ENCODE peak calls at places on chromosomes 12 and 14, in five cellular contexts. F, Z, T, J and D are unnamed samples.

GRCh38 chr12:11856971-11857370 is 207.5 kb downstream of the ETV6 start:
- DNase-seq in F (no peak), Z (no peak), T (no peak), J (no peak), D (no peak)

GRCh38 chr12:70553391-70553859 is 83.8 kb downstream of the PTPRB start:
- DNase-seq in F (no peak), Z (no peak), T (no peak), J (no peak), D (no peak)

GRCh38 chr14:54647378-54647777 is 80.5 kb downstream of the SAMD4A start:
- DNase-seq in F (no peak), Z (no peak), T (peak; percentile 39), J (no peak), D (no peak)

GRCh38 chr14:57378661-57379060 is 11.7 kb upstream of the NAA30 start:
- DNase-seq in F (peak; percentile 9), Z (no peak), T (no peak), J (no peak), D (no peak)

GRCh38 chr14:79274641-79275366 is 936.5 kb downstream of the DIO2 start:
- DNase-seq in F (no peak), Z (no peak), T (no peak), J (no peak), D (no peak)

GRCh38 chr12:52312086-52312485 is 9.1 kb downstream of the KRT83 start:
- DNase-seq in F (no peak), Z (no peak), T (no peak), J (no peak), D (no peak)

GRCh38 chr12:5965950-5966383 is 20.9 kb upstream of the ANO2 start:
- DNase-seq in F (peak; percentile 63), Z (peak; percentile 43), T (peak; percentile 28), J (no peak), D (peak; percentile 85)

GRCh38 chr14:77043177-77043983 is 14.9 kb upstream of the IRF2BPL start:
- DNase-seq in F (peak; percentile 49), Z (peak; percentile 54), T (peak; percentile 89), J (peak; percentile 60), D (no peak)

GRCh38 chr14:76577090-76577489 is 184.2 kb upstream of the VASH1 start:
- DNase-seq in F (no peak), Z (no peak), T (no peak), J (no peak), D (no peak)

GRCh38 chr14:78070344-78070743 is 99.8 kb upstream of the NRXN3 start:
- DNase-seq in F (no peak), Z (no peak), T (no peak), J (no peak), D (no peak)

GRCh38 chr14:63174760-63175191 is 29.5 kb upstream of the RHOJ start:
- DNase-seq in F (peak; percentile 34), Z (peak; percentile 5), T (peak; percentile 45), J (no peak), D (peak; percentile 78)

GRCh38 chr12:389138-390096 is at the start of gene KDM5A:
- DNase-seq in F (peak; percentile 97), Z (peak; percentile 89), T (peak; percentile 86), J (peak; percentile 73), D (peak; percentile 97)

GRCh38 chr14:62409909-62410308 is 635.3 kb downstream of the KCNH5 start:
- DNase-seq in F (no peak), Z (no peak), T (no peak), J (no peak), D (no peak)

GRCh38 chr12:93223440-93224426 is 154.0 kb upstream of the NUDT4 start:
- DNase-seq in F (no peak), Z (no peak), T (no peak), J (no peak), D (no peak)

GRCh38 chr14:73491256-73491976 is 683 bp downstream of the RIOX1 start:
- DNase-seq in F (peak; percentile 67), Z (peak; percentile 68), T (peak; percentile 54), J (no peak), D (peak; percentile 68)

GRCh38 chr12:14769837-14770494 is 33.3 kb downstream of the WBP11 start:
- DNase-seq in F (peak; percentile 92), Z (no peak), T (peak; percentile 83), J (peak; percentile 84), D (peak; percentile 92)

GRCh38 chr14:27686137-27686536 is 1080.5 kb upstream of the FOXG1 start:
- DNase-seq in F (no peak), Z (no peak), T (no peak), J (no peak), D (no peak)

GRCh38 chr12:53518381-53518780 is 11.1 kb upstream of the NPFF start:
- DNase-seq in F (no peak), Z (no peak), T (no peak), J (no peak), D (no peak)

GRCh38 chr14:26811756-26812305 is 214.0 kb upstream of the NOVA1 start:
- DNase-seq in F (peak; percentile 18), Z (no peak), T (no peak), J (no peak), D (no peak)

GRCh38 chr12:75852143-75852542 is 179.4 kb downstream of the PHLDA1 start:
- DNase-seq in F (no peak), Z (no peak), T (no peak), J (no peak), D (no peak)

GRCh38 chr12:50314629-50315312 is 31.5 kb upstream of the LIMA1 start:
- DNase-seq in F (peak; percentile 61), Z (peak; percentile 57), T (peak; percentile 46), J (no peak), D (peak; percentile 80)

GRCh38 chr14:105385322-105385637 is 13.1 kb upstream of the TEX22 start:
- DNase-seq in F (no peak), Z (no peak), T (no peak), J (no peak), D (no peak)

DNA sequence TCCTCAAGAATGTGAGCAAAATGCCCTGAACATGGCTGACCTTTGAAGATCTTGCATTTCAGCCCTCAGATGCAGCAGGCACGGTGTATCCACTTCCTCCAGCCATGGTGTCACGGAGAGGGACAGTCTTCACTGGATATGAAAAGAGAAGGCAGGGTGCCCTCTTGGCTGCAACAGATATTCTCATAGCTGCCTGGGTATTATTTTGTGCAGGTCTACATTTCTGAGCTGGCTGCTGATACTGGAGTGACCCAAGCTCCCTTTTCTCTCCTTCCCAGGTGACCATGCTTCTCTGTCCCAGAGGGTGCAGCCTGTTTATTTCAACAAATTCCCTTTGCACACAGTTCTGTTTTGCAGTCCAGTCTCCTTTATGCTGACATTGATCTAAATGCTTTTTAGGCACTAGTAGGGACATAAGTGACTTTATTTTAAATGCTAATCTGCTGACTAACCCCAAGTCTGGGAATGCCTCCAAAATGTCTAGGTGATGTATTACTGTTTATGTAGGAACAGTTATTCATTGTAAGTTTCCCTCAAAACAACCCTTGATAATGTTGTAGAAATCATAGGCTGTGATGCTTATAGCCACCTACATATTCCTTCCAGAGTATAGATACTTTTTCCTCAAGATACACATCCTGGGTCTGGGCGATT is 17.4 kb upstream of the PYGL start:
- DNase-seq in F (peak; percentile 78), Z (no peak), T (no peak), J (no peak), D (no peak)
- H3K27ac ChIP-seq in F (peak overlapping the region; percentile 86), Z (no peak overlapping the region), T (no peak overlapping the region), J (no peak overlapping the region), D (no peak overlapping the region)

GRCh38 chr14:89902876-89903275 is 51.7 kb downstream of the EFCAB11 start:
- DNase-seq in F (no peak), Z (no peak), T (no peak), J (no peak), D (no peak)
- H3K4me2 ChIP-seq in F (no peak overlapping the region), Z (no peak overlapping the region), T (no peak overlapping the region), J (no peak overlapping the region), D (no peak overlapping the region)

GRCh38 chr14:23206422-23207145 is 23.1 kb upstream of the SLC7A8 start:
- DNase-seq in F (no peak), Z (no peak), T (no peak), J (no peak), D (peak; percentile 49)
- TF ChIP-seq JUNB in F (no peak), Z (no peak), T (no peak), J (no peak), D (no peak)

GRCh38 chr12:1540690-1541089 is 53.7 kb downstream of the FBXL14 start:
- DNase-seq in F (no peak), Z (no peak), T (peak; percentile 31), J (no peak), D (no peak)
- H3K27ac ChIP-seq in F (no peak overlapping the region), Z (no peak overlapping the region), T (no peak overlapping the region), J (no peak overlapping the region), D (no peak overlapping the region)

DNA sequence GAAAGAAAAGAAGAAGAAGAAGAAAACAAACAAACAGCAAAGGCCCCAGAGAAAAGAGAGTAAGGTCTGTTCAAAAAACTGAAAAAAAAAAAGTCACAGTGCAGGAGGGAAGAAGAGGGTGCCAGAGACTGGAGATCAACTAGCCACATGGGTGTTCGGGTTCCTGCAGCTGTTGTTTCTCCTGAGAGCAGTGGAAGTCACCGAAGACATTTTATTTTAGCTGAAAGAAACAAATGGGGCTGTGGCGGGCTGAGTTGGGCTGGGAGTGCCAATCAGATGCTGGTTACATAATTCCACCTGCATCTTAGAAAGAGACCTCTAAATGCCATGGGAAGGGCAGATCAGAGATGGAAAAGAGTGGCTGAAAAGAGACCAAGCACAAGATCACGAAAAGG is 33.9 kb downstream of the ACTN1 start:
- DNase-seq in F (no peak), Z (no peak), T (no peak), J (no peak), D (no peak)
- H3K4me2 ChIP-seq in F (peak overlapping the region; percentile 98), Z (no peak overlapping the region), T (peak overlapping the region; percentile 64), J (no peak overlapping the region), D (no peak overlapping the region)

DNA sequence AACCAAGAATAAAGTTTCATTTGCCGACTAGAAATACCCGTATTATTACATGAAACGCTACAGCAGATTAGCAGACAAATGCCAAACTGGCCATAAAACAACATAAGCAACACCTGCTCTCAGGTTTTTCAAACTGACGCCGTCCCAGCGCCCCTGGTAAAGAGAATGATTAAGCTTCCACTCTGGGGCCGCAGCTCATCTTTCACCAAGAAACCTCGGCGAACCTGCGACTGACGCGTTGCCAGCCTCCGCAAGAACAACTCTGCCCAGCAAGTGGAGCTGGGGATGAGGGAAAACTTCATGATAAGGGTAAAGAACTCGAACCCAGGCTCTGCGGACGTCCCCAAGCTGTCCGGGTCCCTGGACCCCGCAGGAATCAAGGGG is 526 bp downstream of the ARL1 start:
- DNase-seq in F (no peak), Z (no peak), T (peak; percentile 6), J (no peak), D (peak; percentile 52)
- TF ChIP-seq JUNB in F (no peak), Z (no peak), T (no peak), J (no peak), D (no peak)

GRCh38 chr12:96225003-96225855 is 31.1 kb downstream of the ELK3 start:
- DNase-seq in F (no peak), Z (no peak), T (no peak), J (no peak), D (no peak)

GRCh38 chr12:96226801-96227348 is 32.7 kb downstream of the ELK3 start:
- DNase-seq in F (no peak), Z (no peak), T (no peak), J (no peak), D (no peak)

GRCh38 chr12:96227365-96228106 is 33.4 kb downstream of the ELK3 start:
- DNase-seq in F (no peak), Z (no peak), T (no peak), J (no peak), D (no peak)

GRCh38 chr12:96225994-96226399 is 31.8 kb downstream of the ELK3 start:
- DNase-seq in F (no peak), Z (no peak), T (peak; percentile 84), J (no peak), D (no peak)

GRCh38 chr12:96226401-96226800 is 32.2 kb downstream of the ELK3 start:
- DNase-seq in F (no peak), Z (no peak), T (no peak), J (no peak), D (no peak)
- H3K27ac ChIP-seq in F (no peak overlapping the region), Z (no peak overlapping the region), T (no peak overlapping the region), J (no peak overlapping the region), D (no peak overlapping the region)

GRCh38 chr14:68573126-68573525 is 219.7 kb downstream of the ZFP36L1 start:
- DNase-seq in F (no peak), Z (no peak), T (no peak), J (no peak), D (no peak)
- H3K4me2 ChIP-seq in F (no peak overlapping the region), Z (no peak overlapping the region), T (no peak overlapping the region), J (no peak overlapping the region), D (no peak overlapping the region)